ENCODE peak calls at places on chromosome 15, in four cellular contexts. One of them, this sample, is unnamed.

GRCh38 chr15:89066280-89066679 is 22.0 kb upstream of the ABHD2 start:
- DNase-seq in iPS-NIHi11: no peak
- DNase-seq in head of caudate nucleus: no peak
- DNase-seq in lower leg skin: no peak
- DNase-seq in this sample: no peak

GRCh38 chr15:58666957-58667356 is 82.5 kb downstream of the ADAM10 start:
- DNase-seq in iPS-NIHi11: no peak
- DNase-seq in head of caudate nucleus: no peak
- DNase-seq in lower leg skin: no peak
- DNase-seq in this sample: no peak

GRCh38 chr15:77354064-77354463 is 65.8 kb downstream of the PEAK1 start:
- DNase-seq in iPS-NIHi11: no peak
- DNase-seq in head of caudate nucleus: no peak
- DNase-seq in lower leg skin: no peak
- DNase-seq in this sample: no peak

GRCh38 chr15:89899303-89899946 is 5.6 kb upstream of the AP3S2 start:
- DNase-seq in iPS-NIHi11: no peak
- DNase-seq in head of caudate nucleus: no peak
- DNase-seq in lower leg skin: no peak
- DNase-seq in this sample: no peak

GRCh38 chr15:67248106-67248505 is 6.4 kb downstream of the AAGAB start:
- DNase-seq in iPS-NIHi11: no peak
- DNase-seq in head of caudate nucleus: no peak
- DNase-seq in lower leg skin: no peak
- DNase-seq in this sample: no peak

GRCh38 chr15:58165661-58166060 is 27.5 kb downstream of the AQP9 start:
- DNase-seq in iPS-NIHi11: no peak
- DNase-seq in head of caudate nucleus: no peak
- DNase-seq in lower leg skin: no peak
- DNase-seq in this sample: no peak

GRCh38 chr15:57382222-57382621 is 5.9 kb downstream of the CGNL1 start:
- DNase-seq in iPS-NIHi11: no peak
- DNase-seq in head of caudate nucleus: no peak
- DNase-seq in lower leg skin: no peak
- DNase-seq in this sample: peak

GRCh38 chr15:56817266-56817665 is 84.0 kb upstream of the ZNF280D start:
- DNase-seq in iPS-NIHi11: no peak
- DNase-seq in head of caudate nucleus: no peak
- DNase-seq in lower leg skin: no peak
- DNase-seq in this sample: peak

GRCh38 chr15:35304389-35304788 is 219.3 kb upstream of the NANOGP8 start:
- DNase-seq in iPS-NIHi11: no peak
- DNase-seq in head of caudate nucleus: no peak
- DNase-seq in lower leg skin: no peak
- DNase-seq in this sample: no peak

GRCh38 chr15:85523530-85523929 is 143.1 kb downstream of the AKAP13 start:
- DNase-seq in iPS-NIHi11: no peak
- DNase-seq in head of caudate nucleus: no peak
- DNase-seq in lower leg skin: no peak
- DNase-seq in this sample: no peak

GRCh38 chr15:85351965-85352364 is 28.4 kb upstream of the AKAP13 start:
- DNase-seq in iPS-NIHi11: no peak
- DNase-seq in head of caudate nucleus: no peak
- DNase-seq in lower leg skin: no peak
- DNase-seq in this sample: no peak

GRCh38 chr15:56736308-56736707 is 3.0 kb upstream of the ZNF280D start:
- DNase-seq in iPS-NIHi11: no peak
- DNase-seq in head of caudate nucleus: no peak
- DNase-seq in lower leg skin: no peak
- DNase-seq in this sample: no peak

GRCh38 chr15:26314577-26314976 is 451.4 kb upstream of the ATP10A start:
- DNase-seq in iPS-NIHi11: no peak
- DNase-seq in head of caudate nucleus: no peak
- DNase-seq in lower leg skin: no peak
- DNase-seq in this sample: no peak

GRCh38 chr15:80480909-80481308 is 76.7 kb downstream of the ARNT2 start:
- DNase-seq in iPS-NIHi11: no peak
- DNase-seq in head of caudate nucleus: no peak
- DNase-seq in lower leg skin: peak
- DNase-seq in this sample: no peak

GRCh38 chr15:74833376-74834107 is 7.1 kb downstream of the CPLX3 start:
- DNase-seq in iPS-NIHi11: no peak
- DNase-seq in head of caudate nucleus: peak
- DNase-seq in lower leg skin: no peak
- DNase-seq in this sample: no peak

GRCh38 chr15:71295242-71296031 is 180.2 kb downstream of the THSD4 start:
- DNase-seq in iPS-NIHi11: no peak
- DNase-seq in head of caudate nucleus: no peak
- DNase-seq in lower leg skin: peak
- DNase-seq in this sample: no peak

GRCh38 chr15:73691398-73691797 is 7.2 kb downstream of the CD276 start:
- DNase-seq in iPS-NIHi11: peak
- DNase-seq in head of caudate nucleus: peak
- DNase-seq in lower leg skin: peak
- DNase-seq in this sample: no peak

GRCh38 chr15:70560617-70561328 is 202.6 kb downstream of the UACA start:
- DNase-seq in iPS-NIHi11: no peak
- DNase-seq in head of caudate nucleus: no peak
- DNase-seq in lower leg skin: no peak
- DNase-seq in this sample: peak

GRCh38 chr15:48800811-48801460 is 9.9 kb downstream of the CEP152 start:
- DNase-seq in iPS-NIHi11: no peak
- DNase-seq in head of caudate nucleus: no peak
- DNase-seq in lower leg skin: no peak
- DNase-seq in this sample: no peak

GRCh38 chr15:86355798-86356197 is 276.1 kb downstream of the AGBL1 start:
- DNase-seq in iPS-NIHi11: peak
- DNase-seq in head of caudate nucleus: no peak
- DNase-seq in lower leg skin: no peak
- DNase-seq in this sample: no peak

GRCh38 chr15:63296195-63296594 is 18.8 kb downstream of the APH1B start:
- DNase-seq in iPS-NIHi11: no peak
- DNase-seq in head of caudate nucleus: no peak
- DNase-seq in lower leg skin: no peak
- DNase-seq in this sample: no peak

GRCh38 chr15:62603757-62604156 is 438.7 kb upstream of the C2CD4B start:
- DNase-seq in iPS-NIHi11: no peak
- DNase-seq in head of caudate nucleus: no peak
- DNase-seq in lower leg skin: peak
- DNase-seq in this sample: no peak

GRCh38 chr15:66795851-66796250 is 93.8 kb downstream of the SMAD6 start:
- DNase-seq in iPS-NIHi11: no peak
- DNase-seq in head of caudate nucleus: no peak
- DNase-seq in lower leg skin: no peak
- DNase-seq in this sample: no peak

GRCh38 chr15:74421302-74422245 is 12.2 kb downstream of the SEMA7A start:
- DNase-seq in iPS-NIHi11: no peak
- DNase-seq in head of caudate nucleus: peak
- DNase-seq in lower leg skin: no peak
- DNase-seq in this sample: no peak

GRCh38 chr15:85667491-85668424 is 127.0 kb downstream of the KLHL25 start:
- DNase-seq in iPS-NIHi11: peak
- DNase-seq in head of caudate nucleus: no peak
- DNase-seq in lower leg skin: no peak
- DNase-seq in this sample: no peak

GRCh38 chr15:75307778-75308390 is 25.2 kb downstream of the GOLGA6D start:
- DNase-seq in iPS-NIHi11: peak
- DNase-seq in head of caudate nucleus: peak
- DNase-seq in lower leg skin: no peak
- DNase-seq in this sample: peak

GRCh38 chr15:80234883-80235282 is 17.1 kb downstream of the CTXND1 start:
- DNase-seq in iPS-NIHi11: peak
- DNase-seq in head of caudate nucleus: no peak
- DNase-seq in lower leg skin: no peak
- DNase-seq in this sample: no peak

GRCh38 chr15:47407692-47408091 is 309.6 kb upstream of the SEMA6D start:
- DNase-seq in iPS-NIHi11: peak
- DNase-seq in head of caudate nucleus: no peak
- DNase-seq in lower leg skin: no peak
- DNase-seq in this sample: no peak

GRCh38 chr15:64016257-64016656 is 30.0 kb downstream of the DAPK2 start:
- DNase-seq in iPS-NIHi11: no peak
- DNase-seq in head of caudate nucleus: no peak
- DNase-seq in lower leg skin: no peak
- DNase-seq in this sample: no peak

GRCh38 chr15:61584410-61584809 is 355.3 kb upstream of the RORA start:
- DNase-seq in iPS-NIHi11: no peak
- DNase-seq in head of caudate nucleus: no peak
- DNase-seq in lower leg skin: no peak
- DNase-seq in this sample: no peak

GRCh38 chr15:42931702-42932486 is 11.3 kb upstream of the TTBK2 start:
- DNase-seq in iPS-NIHi11: no peak
- DNase-seq in head of caudate nucleus: no peak
- DNase-seq in lower leg skin: no peak
- DNase-seq in this sample: no peak

GRCh38 chr15:68485721-68486360 is 53.9 kb upstream of the ITGA11 start:
- DNase-seq in iPS-NIHi11: no peak
- DNase-seq in head of caudate nucleus: no peak
- DNase-seq in lower leg skin: no peak
- DNase-seq in this sample: no peak

GRCh38 chr15:30877070-30877469 is 26.6 kb upstream of the FAN1 start:
- DNase-seq in iPS-NIHi11: no peak
- DNase-seq in head of caudate nucleus: no peak
- DNase-seq in lower leg skin: no peak
- DNase-seq in this sample: no peak

GRCh38 chr15:75597667-75598341 is 18.7 kb upstream of the PTPN9 start:
- DNase-seq in iPS-NIHi11: peak
- DNase-seq in head of caudate nucleus: peak
- DNase-seq in lower leg skin: no peak
- DNase-seq in this sample: no peak

GRCh38 chr15:66496951-66497501 is 536 bp downstream of the SNAPC5 start:
- DNase-seq in iPS-NIHi11: no peak
- DNase-seq in head of caudate nucleus: no peak
- DNase-seq in lower leg skin: no peak
- DNase-seq in this sample: no peak

GRCh38 chr15:72197460-72198409 is at the start of gene GRAMD2A:
- DNase-seq in iPS-NIHi11: peak
- DNase-seq in head of caudate nucleus: no peak
- DNase-seq in lower leg skin: no peak
- DNase-seq in this sample: peak

GRCh38 chr15:95845862-95846515 is 484.5 kb upstream of the NR2F2 start:
- DNase-seq in iPS-NIHi11: no peak
- DNase-seq in head of caudate nucleus: no peak
- DNase-seq in lower leg skin: no peak
- DNase-seq in this sample: no peak

GRCh38 chr15:79025201-79025600 is 65.4 kb downstream of the RASGRF1 start:
- DNase-seq in iPS-NIHi11: no peak
- DNase-seq in head of caudate nucleus: no peak
- DNase-seq in lower leg skin: no peak
- DNase-seq in this sample: no peak

This sample was measured in D341Med.